ENCODE peak calls at places on chromosome 19, in seven cellular contexts. W is K562, E is H1, J is GM12892, N is SK-N-SH, Q is HepG2, I is GM12878. S is an unnamed sample.

GRCh38 chr19:10353793-10354391 is 14.5 kb upstream of the ICAM3 start:
- DNase-seq in W (peak), E (peak), J (peak), N (peak), Q (no peak), I (no peak), S (no peak)

GRCh38 chr19:17860993-17861360 is 1.3 kb downstream of the RPL18A start:
- DNase-seq in W (peak), E (no peak), J (no peak), N (no peak), Q (no peak), I (no peak), S (no peak)

GRCh38 chr19:19256072-19256969 is 16.8 kb downstream of the TM6SF2 start:
- DNase-seq in W (no peak), E (no peak), J (no peak), N (peak), Q (peak), I (no peak), S (no peak)

GRCh38 chr19:33686687-33687541 is 65.2 kb downstream of the CHST8 start:
- DNase-seq in W (no peak), E (no peak), J (no peak), N (peak), Q (no peak), I (no peak), S (no peak)

GRCh38 chr19:6765738-6766356 is 1.4 kb downstream of the SH2D3A start:
- DNase-seq in W (no peak), E (peak), J (no peak), N (no peak), Q (peak), I (no peak), S (no peak)

GRCh38 chr19:55165952-55166529 is 372 bp downstream of the DNAAF3 start:
- DNase-seq in W (peak), E (no peak), J (no peak), N (peak), Q (peak), I (no peak), S (no peak)

GRCh38 chr19:10209305-10209704 is 14.6 kb upstream of the DNMT1 start:
- DNase-seq in W (no peak), E (no peak), J (no peak), N (no peak), Q (no peak), I (no peak), S (no peak)

GRCh38 chr19:32480321-32480720 is 74.8 kb downstream of the DPY19L3 start:
- DNase-seq in W (no peak), E (no peak), J (no peak), N (no peak), Q (no peak), I (no peak), S (no peak)

GRCh38 chr19:46471778-46472543 is 598 bp upstream of the PNMA8A start:
- DNase-seq in W (no peak), E (no peak), J (no peak), N (no peak), Q (no peak), I (no peak), S (no peak)

GRCh38 chr19:10699650-10700335 is 1.4 kb upstream of the QTRT1 start:
- DNase-seq in W (no peak), E (no peak), J (no peak), N (peak), Q (peak), I (peak), S (no peak)

GRCh38 chr19:46878613-46879375 is 18.0 kb downstream of the ARHGAP35 start:
- DNase-seq in W (no peak), E (no peak), J (no peak), N (no peak), Q (no peak), I (no peak), S (no peak)

GRCh38 chr19:40458597-40458974 is 7.0 kb downstream of the BLVRB start:
- DNase-seq in W (no peak), E (no peak), J (no peak), N (no peak), Q (no peak), I (no peak), S (no peak)

GRCh38 chr19:46975918-46976782 is 43.5 kb upstream of the NPAS1 start:
- DNase-seq in W (no peak), E (peak), J (no peak), N (peak), Q (peak), I (no peak), S (no peak)

GRCh38 chr19:18967358-18968146 is 26.5 kb upstream of the HOMER3 start:
- DNase-seq in W (no peak), E (no peak), J (no peak), N (no peak), Q (no peak), I (no peak), S (no peak)

GRCh38 chr19:47444388-47444821 is 25.1 kb upstream of the MEIS3 start:
- DNase-seq in W (peak), E (no peak), J (no peak), N (no peak), Q (no peak), I (no peak), S (no peak)

GRCh38 chr19:50515168-50515561 is 1.5 kb upstream of the ASPDH start:
- DNase-seq in W (no peak), E (no peak), J (no peak), N (no peak), Q (no peak), I (no peak), S (no peak)

GRCh38 chr19:18998276-18998675 is 35.0 kb downstream of the SUGP2 start:
- DNase-seq in W (no peak), E (no peak), J (no peak), N (no peak), Q (no peak), I (no peak), S (no peak)

GRCh38 chr19:6528544-6529121 is 2.2 kb upstream of the TNFSF9 start:
- DNase-seq in W (no peak), E (no peak), J (no peak), N (no peak), Q (peak), I (no peak), S (no peak)

GRCh38 chr19:13044160-13044853 is 49.0 kb downstream of the NFIX start:
- DNase-seq in W (no peak), E (no peak), J (no peak), N (no peak), Q (no peak), I (no peak), S (no peak)

GRCh38 chr19:39696418-39696817 is 7.9 kb upstream of the LGALS14 start:
- DNase-seq in W (no peak), E (no peak), J (no peak), N (no peak), Q (peak), I (no peak), S (no peak)

GRCh38 chr19:14149509-14149994 is 13.2 kb upstream of the ASF1B start:
- DNase-seq in W (no peak), E (no peak), J (peak), N (peak), Q (no peak), I (no peak), S (peak)

GRCh38 chr19:33697766-33698165 is 76.0 kb downstream of the CHST8 start:
- DNase-seq in W (no peak), E (no peak), J (no peak), N (no peak), Q (no peak), I (no peak), S (no peak)

GRCh38 chr19:12156254-12157058 is at the start of gene ZNF625:
- DNase-seq in W (no peak), E (peak), J (peak), N (peak), Q (peak), I (peak), S (peak)

GRCh38 chr19:5077209-5077515 is 108.2 kb downstream of the KDM4B start:
- DNase-seq in W (no peak), E (no peak), J (no peak), N (no peak), Q (no peak), I (no peak), S (no peak)

GRCh38 chr19:3210347-3211017 is 14.0 kb upstream of the CELF5 start:
- DNase-seq in W (peak), E (peak), J (peak), N (peak), Q (peak), I (no peak), S (peak)

GRCh38 chr19:13031917-13032623 is 36.8 kb downstream of the NFIX start:
- DNase-seq in W (no peak), E (no peak), J (no peak), N (no peak), Q (peak), I (no peak), S (no peak)

GRCh38 chr19:33161201-33161600 is 29.3 kb downstream of the WDR88 start:
- DNase-seq in W (no peak), E (no peak), J (no peak), N (no peak), Q (no peak), I (no peak), S (no peak)

GRCh38 chr19:45100797-45101196 is 7.8 kb downstream of the PPP1R37 start:
- DNase-seq in W (no peak), E (no peak), J (no peak), N (no peak), Q (no peak), I (no peak), S (no peak)

GRCh38 chr19:19067276-19068072 is 3.7 kb downstream of the SLC25A42 start:
- DNase-seq in W (no peak), E (no peak), J (no peak), N (no peak), Q (no peak), I (no peak), S (no peak)

GRCh38 chr19:18220632-18221275 is 5.5 kb downstream of the PDE4C start:
- DNase-seq in W (peak), E (no peak), J (no peak), N (no peak), Q (no peak), I (no peak), S (no peak)

GRCh38 chr19:51143486-51143885 is 1.4 kb downstream of the SIGLEC7 start:
- DNase-seq in W (no peak), E (no peak), J (no peak), N (no peak), Q (no peak), I (no peak), S (no peak)

GRCh38 chr19:40829205-40829604 is 21.0 kb downstream of the CYP2A6 start:
- DNase-seq in W (no peak), E (no peak), J (no peak), N (no peak), Q (no peak), I (no peak), S (no peak)

GRCh38 chr19:41351339-41352245 is 2.1 kb downstream of the TGFB1 start:
- DNase-seq in W (peak), E (no peak), J (peak), N (peak), Q (no peak), I (no peak), S (peak)

GRCh38 chr19:27972291-27973040 is 1240.5 kb downstream of the UQCRFS1 start:
- DNase-seq in W (no peak), E (no peak), J (no peak), N (no peak), Q (no peak), I (no peak), S (no peak)

GRCh38 chr19:8654591-8655339 is 24.3 kb downstream of the NFILZ start:
- DNase-seq in W (peak), E (peak), J (peak), N (peak), Q (no peak), I (no peak), S (peak)

GRCh38 chr19:18493440-18494266 is 28.2 kb downstream of the ELL start:
- DNase-seq in W (no peak), E (no peak), J (no peak), N (no peak), Q (no peak), I (no peak), S (no peak)

GRCh38 chr19:9309974-9310446 is 372 bp upstream of the ZNF699 start:
- DNase-seq in W (peak), E (peak), J (peak), N (peak), Q (no peak), I (no peak), S (no peak)

GRCh38 chr19:44587863-44588752 is 25.3 kb upstream of the IGSF23 start:
- DNase-seq in W (no peak), E (no peak), J (no peak), N (no peak), Q (peak), I (no peak), S (no peak)

DNA sequence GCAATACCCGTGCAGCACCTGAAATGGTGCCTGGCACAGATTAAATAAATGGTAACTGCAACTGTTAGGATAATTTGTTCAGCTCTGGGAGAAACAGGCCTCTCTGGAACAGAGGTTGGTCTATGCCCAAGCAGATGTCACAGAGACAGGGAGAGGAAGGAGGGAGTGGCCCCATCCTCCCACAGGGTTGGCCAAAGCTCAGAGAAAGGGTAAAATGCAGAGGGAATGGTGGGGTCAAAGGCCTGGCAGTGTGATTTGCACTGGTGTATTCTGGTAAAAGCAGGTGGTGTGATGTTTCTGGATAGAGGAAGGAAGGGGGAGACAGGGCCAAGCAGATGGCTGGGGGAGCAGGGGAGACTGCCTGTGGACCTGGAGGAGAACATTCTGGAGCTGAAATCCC is 9.4 kb downstream of the ZSCAN22 start:
- DNase-seq in W (no peak), E (no peak), J (no peak), N (no peak), Q (no peak), I (no peak), S (no peak)
- TF ChIP-seq TAF1 in W (no peak), E (no peak), J (no peak), N (no peak), Q (no peak), I (no peak), S (no peak)

DNA sequence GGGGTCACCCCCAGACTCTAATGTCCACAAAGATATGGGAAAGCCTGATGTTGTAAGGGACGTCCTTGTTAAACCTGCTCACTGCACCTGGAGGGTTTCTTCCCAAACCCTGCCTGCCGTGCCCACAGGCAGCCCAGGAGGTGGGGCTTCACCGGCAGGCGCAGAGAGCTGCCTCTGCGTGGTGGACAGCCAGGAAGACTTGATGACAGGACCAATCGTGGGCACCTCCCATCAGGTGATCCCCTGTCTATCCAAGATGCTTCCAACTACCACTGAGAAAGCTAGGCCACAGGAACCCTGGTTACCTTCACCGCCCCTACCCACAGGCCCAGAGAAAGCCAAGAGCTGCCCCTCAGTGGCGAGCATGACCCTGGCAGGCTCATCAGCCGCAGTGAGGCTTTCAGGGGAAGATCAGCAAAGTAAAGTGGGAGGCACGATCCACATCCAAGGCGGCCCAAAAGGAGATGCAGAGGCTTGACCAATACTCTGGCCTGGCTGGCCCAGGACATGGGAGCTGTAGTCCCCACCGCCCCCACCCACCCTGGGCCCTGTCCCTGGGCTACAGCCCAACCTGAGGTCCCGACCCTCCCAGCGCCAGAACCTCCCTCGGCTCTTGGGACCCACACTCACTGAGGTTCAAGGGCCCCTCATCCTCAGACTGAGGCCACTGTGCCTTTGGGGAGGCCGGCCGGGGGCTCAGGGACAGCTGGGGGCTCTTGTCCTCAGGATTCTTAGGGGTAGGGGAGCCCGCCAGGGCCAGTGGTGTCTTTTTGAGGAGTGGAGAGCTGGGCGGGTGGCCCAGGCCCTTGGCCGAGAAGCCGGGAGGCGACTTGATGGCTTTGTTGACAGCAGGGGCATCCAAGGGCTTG is 10.4 kb upstream of the AKAP8L start:
- DNase-seq in W (no peak), E (no peak), J (no peak), N (no peak), Q (no peak), I (no peak), S (no peak)
- TF ChIP-seq POLR2AphosphoS5 in W (no peak), E (no peak), J (no peak), N (no peak), Q (no peak), I (no peak), S (no peak)

GRCh38 chr19:1622541-1622940 is 17.3 kb upstream of the UQCR11 start:
- DNase-seq in W (no peak), E (no peak), J (no peak), N (no peak), Q (no peak), I (no peak), S (no peak)

GRCh38 chr19:1621574-1621973 is 16.3 kb upstream of the UQCR11 start:
- DNase-seq in W (no peak), E (no peak), J (no peak), N (no peak), Q (no peak), I (no peak), S (no peak)

GRCh38 chr19:1619703-1620102 is 14.4 kb upstream of the UQCR11 start:
- DNase-seq in W (no peak), E (no peak), J (no peak), N (peak), Q (no peak), I (no peak), S (no peak)

GRCh38 chr19:1621021-1621420 is 15.8 kb upstream of the UQCR11 start:
- DNase-seq in W (no peak), E (no peak), J (no peak), N (peak), Q (no peak), I (no peak), S (no peak)

GRCh38 chr19:1622007-1622406 is 16.7 kb upstream of the UQCR11 start:
- DNase-seq in W (no peak), E (no peak), J (no peak), N (no peak), Q (no peak), I (no peak), S (no peak)
- TF ChIP-seq TAF1 in W (no peak), E (no peak), J (no peak), N (no peak), Q (no peak), I (no peak), S (no peak)

GRCh38 chr19:42412661-42413076 is 14.5 kb downstream of the LIPE start:
- DNase-seq in W (no peak), E (no peak), J (no peak), N (peak), Q (no peak), I (no peak), S (no peak)

GRCh38 chr19:42409477-42409876 is 17.7 kb downstream of the LIPE start:
- DNase-seq in W (no peak), E (no peak), J (no peak), N (peak), Q (no peak), I (no peak), S (no peak)

GRCh38 chr19:42412223-42412622 is 15.0 kb downstream of the LIPE start:
- DNase-seq in W (no peak), E (no peak), J (no peak), N (peak), Q (no peak), I (no peak), S (no peak)

GRCh38 chr19:42411581-42412178 is 15.5 kb downstream of the LIPE start:
- DNase-seq in W (no peak), E (no peak), J (no peak), N (no peak), Q (no peak), I (no peak), S (no peak)

DNA sequence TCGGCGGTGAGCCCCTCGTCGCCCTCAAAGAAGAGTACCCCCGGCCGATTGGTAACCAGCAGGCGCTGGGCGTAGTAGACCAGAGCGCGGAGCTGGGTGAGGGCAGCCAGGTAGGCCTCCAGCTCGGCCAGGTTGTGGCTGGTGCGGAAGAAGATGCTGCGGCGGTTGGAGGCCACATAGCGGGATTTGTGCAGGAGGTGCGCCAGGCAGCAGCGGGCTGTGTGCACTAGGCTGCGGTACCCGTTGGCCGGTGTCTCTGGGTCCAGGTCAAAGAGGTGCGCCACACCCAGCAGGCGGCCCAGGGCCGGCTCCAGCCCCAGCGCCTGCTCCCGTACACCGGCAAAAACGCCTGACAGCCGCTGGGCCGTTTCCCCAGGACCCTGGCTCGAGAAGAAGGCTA is 16.8 kb downstream of the LIPE start:
- DNase-seq in W (no peak), E (no peak), J (no peak), N (no peak), Q (no peak), I (no peak), S (no peak)
- TF ChIP-seq POLR2AphosphoS5 in W (no peak), E (no peak), J (no peak), N (no peak), Q (no peak), I (no peak), S (no peak)

DNA sequence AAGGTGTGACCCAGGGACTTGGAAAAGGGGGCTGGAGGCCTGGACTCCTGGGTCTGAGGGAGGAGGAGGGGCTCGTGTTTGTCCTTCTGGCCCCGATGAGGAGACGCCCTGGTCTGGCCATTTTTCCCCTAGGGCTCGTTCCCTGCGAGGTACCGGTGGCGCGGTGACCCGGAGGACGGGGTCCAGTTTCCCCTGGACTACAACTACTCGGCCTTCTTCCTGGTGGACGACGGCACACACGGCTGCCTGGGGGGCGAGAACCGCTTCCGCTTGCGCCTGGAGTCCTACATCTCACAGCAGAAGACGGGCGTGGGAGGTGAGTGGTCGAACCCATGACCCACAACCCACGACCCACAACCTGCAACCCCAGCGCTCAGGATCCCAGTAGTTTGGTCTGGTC is 10.8 kb downstream of the TRPM4 start:
- DNase-seq in W (peak), E (no peak), J (no peak), N (no peak), Q (no peak), I (no peak), S (no peak)
- TF ChIP-seq TAF1 in W (no peak), E (no peak), J (no peak), N (no peak), Q (no peak), I (no peak), S (no peak)

GRCh38 chr19:35350591-35350990 is 2.9 kb downstream of the FFAR1 start:
- DNase-seq in W (no peak), E (no peak), J (no peak), N (no peak), Q (no peak), I (no peak), S (no peak)

GRCh38 chr19:35351441-35352176 is 3.9 kb downstream of the FFAR1 start:
- DNase-seq in W (no peak), E (no peak), J (no peak), N (no peak), Q (no peak), I (no peak), S (no peak)

GRCh38 chr19:35347930-35348298 is 212 bp downstream of the FFAR1 start:
- DNase-seq in W (no peak), E (no peak), J (no peak), N (no peak), Q (no peak), I (no peak), S (no peak)

GRCh38 chr19:35348909-35349611 is 1.4 kb downstream of the FFAR1 start:
- DNase-seq in W (no peak), E (no peak), J (no peak), N (no peak), Q (no peak), I (no peak), S (no peak)

GRCh38 chr19:35349614-35350521 is 2.2 kb downstream of the FFAR1 start:
- DNase-seq in W (no peak), E (no peak), J (no peak), N (no peak), Q (no peak), I (no peak), S (no peak)
- TF ChIP-seq POLR2AphosphoS5 in W (no peak), E (no peak), J (peak), N (no peak), Q (no peak), I (peak), S (no peak)